ENCODE peak calls at places on chromosomes 11 and 22, in four cellular contexts. One of them, this sample, is unnamed.

GRCh38 chr11:94706211-94706610 is 61.9 kb upstream of the AMOTL1 start:
- DNase-seq in CD4-positive, CD25-positive, alpha-beta regulatory T cell: no peak
- DNase-seq in foreskin fibroblast: peak
- DNase-seq in KBM-7: no peak
- DNase-seq in this sample: peak

GRCh38 chr11:116576523-116576922 is 196.3 kb downstream of the BUD13 start:
- DNase-seq in CD4-positive, CD25-positive, alpha-beta regulatory T cell: no peak
- DNase-seq in foreskin fibroblast: peak
- DNase-seq in KBM-7: no peak
- DNase-seq in this sample: no peak

GRCh38 chr22:17717708-17718107 is 56.6 kb downstream of the BID start:
- DNase-seq in CD4-positive, CD25-positive, alpha-beta regulatory T cell: no peak
- DNase-seq in foreskin fibroblast: no peak
- DNase-seq in KBM-7: no peak
- DNase-seq in this sample: no peak

GRCh38 chr11:36492724-36493304 is 17.3 kb downstream of the TRAF6 start:
- DNase-seq in CD4-positive, CD25-positive, alpha-beta regulatory T cell: no peak
- DNase-seq in foreskin fibroblast: no peak
- DNase-seq in KBM-7: peak
- DNase-seq in this sample: no peak

GRCh38 chr11:119062779-119063178 is 4.8 kb upstream of the VPS11 start:
- DNase-seq in CD4-positive, CD25-positive, alpha-beta regulatory T cell: no peak
- DNase-seq in foreskin fibroblast: peak
- DNase-seq in KBM-7: no peak
- DNase-seq in this sample: no peak

GRCh38 chr22:26416670-26417270 is 12.3 kb upstream of the ASPHD2 start:
- DNase-seq in CD4-positive, CD25-positive, alpha-beta regulatory T cell: no peak
- DNase-seq in foreskin fibroblast: peak
- DNase-seq in KBM-7: no peak
- DNase-seq in this sample: peak

GRCh38 chr22:35301370-35301874 is 1.7 kb downstream of the TOM1 start:
- DNase-seq in CD4-positive, CD25-positive, alpha-beta regulatory T cell: no peak
- DNase-seq in foreskin fibroblast: peak
- DNase-seq in KBM-7: peak
- DNase-seq in this sample: peak

GRCh38 chr22:36467946-36468345 is 13.5 kb downstream of the TXN2 start:
- DNase-seq in CD4-positive, CD25-positive, alpha-beta regulatory T cell: no peak
- DNase-seq in foreskin fibroblast: peak
- DNase-seq in KBM-7: peak
- DNase-seq in this sample: peak

GRCh38 chr22:39215430-39216142 is 29.2 kb downstream of the PDGFB start:
- DNase-seq in CD4-positive, CD25-positive, alpha-beta regulatory T cell: no peak
- DNase-seq in foreskin fibroblast: no peak
- DNase-seq in KBM-7: peak
- DNase-seq in this sample: no peak

GRCh38 chr11:134139873-134140331 is 71.0 kb downstream of the JAM3 start:
- DNase-seq in CD4-positive, CD25-positive, alpha-beta regulatory T cell: peak
- DNase-seq in foreskin fibroblast: peak
- DNase-seq in KBM-7: peak
- DNase-seq in this sample: peak

GRCh38 chr11:9302448-9302847 is 11.9 kb downstream of the TMEM41B start:
- DNase-seq in CD4-positive, CD25-positive, alpha-beta regulatory T cell: no peak
- DNase-seq in foreskin fibroblast: no peak
- DNase-seq in KBM-7: no peak
- DNase-seq in this sample: no peak

GRCh38 chr11:118002010-118002540 is 15.9 kb downstream of the IL10RA start:
- DNase-seq in CD4-positive, CD25-positive, alpha-beta regulatory T cell: no peak
- DNase-seq in foreskin fibroblast: no peak
- DNase-seq in KBM-7: no peak
- DNase-seq in this sample: no peak

GRCh38 chr22:35632902-35633301 is 15.3 kb upstream of the APOL6 start:
- DNase-seq in CD4-positive, CD25-positive, alpha-beta regulatory T cell: no peak
- DNase-seq in foreskin fibroblast: no peak
- DNase-seq in KBM-7: no peak
- DNase-seq in this sample: no peak

GRCh38 chr11:72798361-72798760 is 4.5 kb upstream of the STARD10 start:
- DNase-seq in CD4-positive, CD25-positive, alpha-beta regulatory T cell: no peak
- DNase-seq in foreskin fibroblast: no peak
- DNase-seq in KBM-7: no peak
- DNase-seq in this sample: no peak

GRCh38 chr11:5242933-5243844 is 6.5 kb downstream of the HBG1 start:
- DNase-seq in CD4-positive, CD25-positive, alpha-beta regulatory T cell: no peak
- DNase-seq in foreskin fibroblast: no peak
- DNase-seq in KBM-7: no peak
- DNase-seq in this sample: no peak

GRCh38 chr22:44669725-44670027 is 32.3 kb upstream of the PRR5 start:
- DNase-seq in CD4-positive, CD25-positive, alpha-beta regulatory T cell: no peak
- DNase-seq in foreskin fibroblast: no peak
- DNase-seq in KBM-7: peak
- DNase-seq in this sample: no peak

GRCh38 chr11:2312232-2313042 is 10.6 kb downstream of the TSPAN32 start:
- DNase-seq in CD4-positive, CD25-positive, alpha-beta regulatory T cell: no peak
- DNase-seq in foreskin fibroblast: peak
- DNase-seq in KBM-7: no peak
- DNase-seq in this sample: no peak

GRCh38 chr11:120066738-120067303 is 71.1 kb downstream of the TRIM29 start:
- DNase-seq in CD4-positive, CD25-positive, alpha-beta regulatory T cell: no peak
- DNase-seq in foreskin fibroblast: no peak
- DNase-seq in KBM-7: no peak
- DNase-seq in this sample: no peak

GRCh38 chr22:33883961-33884808 is 36.1 kb downstream of the LARGE1 start:
- DNase-seq in CD4-positive, CD25-positive, alpha-beta regulatory T cell: no peak
- DNase-seq in foreskin fibroblast: no peak
- DNase-seq in KBM-7: no peak
- DNase-seq in this sample: peak

GRCh38 chr11:9774591-9775392 is 110.9 kb downstream of the SWAP70 start:
- DNase-seq in CD4-positive, CD25-positive, alpha-beta regulatory T cell: no peak
- DNase-seq in foreskin fibroblast: peak
- DNase-seq in KBM-7: no peak
- DNase-seq in this sample: peak

GRCh38 chr11:117928818-117929567 is at the start of gene TMPRSS13:
- DNase-seq in CD4-positive, CD25-positive, alpha-beta regulatory T cell: no peak
- DNase-seq in foreskin fibroblast: no peak
- DNase-seq in KBM-7: no peak
- DNase-seq in this sample: no peak

GRCh38 chr11:13462311-13462927 is 603 bp downstream of the BTBD10 start:
- DNase-seq in CD4-positive, CD25-positive, alpha-beta regulatory T cell: peak
- DNase-seq in foreskin fibroblast: peak
- DNase-seq in KBM-7: peak
- DNase-seq in this sample: no peak

GRCh38 chr11:84019576-84020194 is 733.5 kb upstream of the CCDC90B start:
- DNase-seq in CD4-positive, CD25-positive, alpha-beta regulatory T cell: no peak
- DNase-seq in foreskin fibroblast: no peak
- DNase-seq in KBM-7: no peak
- DNase-seq in this sample: peak

GRCh38 chr11:92830382-92831148 is 138.9 kb upstream of the MTNR1B start:
- DNase-seq in CD4-positive, CD25-positive, alpha-beta regulatory T cell: no peak
- DNase-seq in foreskin fibroblast: no peak
- DNase-seq in KBM-7: no peak
- DNase-seq in this sample: no peak

GRCh38 chr11:115170133-115170815 is 333.9 kb downstream of the CADM1 start:
- DNase-seq in CD4-positive, CD25-positive, alpha-beta regulatory T cell: no peak
- DNase-seq in foreskin fibroblast: peak
- DNase-seq in KBM-7: peak
- DNase-seq in this sample: no peak

GRCh38 chr11:119108151-119108856 is 1.2 kb downstream of the C2CD2L start:
- DNase-seq in CD4-positive, CD25-positive, alpha-beta regulatory T cell: no peak
- DNase-seq in foreskin fibroblast: no peak
- DNase-seq in KBM-7: peak
- DNase-seq in this sample: no peak

GRCh38 chr11:131677832-131678470 is 307.5 kb downstream of the NTM start:
- DNase-seq in CD4-positive, CD25-positive, alpha-beta regulatory T cell: no peak
- DNase-seq in foreskin fibroblast: no peak
- DNase-seq in KBM-7: no peak
- DNase-seq in this sample: no peak

GRCh38 chr11:91946397-91947090 is 278.1 kb upstream of the FAT3 start:
- DNase-seq in CD4-positive, CD25-positive, alpha-beta regulatory T cell: no peak
- DNase-seq in foreskin fibroblast: no peak
- DNase-seq in KBM-7: no peak
- DNase-seq in this sample: no peak

GRCh38 chr22:19105867-19106802 is 16.1 kb downstream of the DGCR2 start:
- DNase-seq in CD4-positive, CD25-positive, alpha-beta regulatory T cell: peak
- DNase-seq in foreskin fibroblast: no peak
- DNase-seq in KBM-7: peak
- DNase-seq in this sample: no peak

GRCh38 chr11:93740031-93740801 is 1.1 kb downstream of the TAF1D start:
- DNase-seq in CD4-positive, CD25-positive, alpha-beta regulatory T cell: peak
- DNase-seq in foreskin fibroblast: no peak
- DNase-seq in KBM-7: peak
- DNase-seq in this sample: no peak

GRCh38 chr11:2528301-2529050 is 83.7 kb downstream of the KCNQ1 start:
- DNase-seq in CD4-positive, CD25-positive, alpha-beta regulatory T cell: no peak
- DNase-seq in foreskin fibroblast: no peak
- DNase-seq in KBM-7: no peak
- DNase-seq in this sample: no peak

GRCh38 chr11:14750911-14751310 is 107.3 kb downstream of the PDE3B start:
- DNase-seq in CD4-positive, CD25-positive, alpha-beta regulatory T cell: no peak
- DNase-seq in foreskin fibroblast: no peak
- DNase-seq in KBM-7: no peak
- DNase-seq in this sample: no peak

GRCh38 chr11:117808768-117809167 is 11.8 kb upstream of the DSCAML1 start:
- DNase-seq in CD4-positive, CD25-positive, alpha-beta regulatory T cell: no peak
- DNase-seq in foreskin fibroblast: no peak
- DNase-seq in KBM-7: no peak
- DNase-seq in this sample: no peak

This sample was measured in skeletal muscle cell.